ENCODE peak calls at places on chromosomes 2 and 18, in ten cellular contexts. S is aorta, V is heart right ventricle, O is transverse colon, G is AG04449, D is fibroblast of lung, B is AG20443, P is body of pancreas, L is astrocyte of the cerebellum, M is thoracic aorta. H is an unnamed sample.

GRCh38 chr2:28608829-28609400 is 113.1 kb downstream of the PLB1 start:
- DNase-seq in S (peak; percentile 21), V (no peak), O (no peak), G (no peak), D (no peak), B (no peak), P (no peak), L (no peak), M (no peak), H (no peak)

GRCh38 chr2:137964859-137965459 is 686 bp downstream of the HNMT start:
- DNase-seq in S (no peak), V (no peak), O (no peak), G (no peak), D (no peak), B (no peak), P (no peak), L (no peak), M (no peak), H (no peak)

GRCh38 chr2:98252394-98252793 is 93.9 kb upstream of the CNGA3 start:
- DNase-seq in S (no peak), V (no peak), O (no peak), G (no peak), D (no peak), B (no peak), P (no peak), L (no peak), M (no peak), H (no peak)

GRCh38 chr2:128314348-128315121 is 4.1 kb downstream of the HS6ST1 start:
- DNase-seq in S (no peak), V (peak; percentile 5), O (no peak), G (no peak), D (no peak), B (peak; percentile 7), P (peak; percentile 43), L (no peak), M (no peak), H (no peak)

GRCh38 chr2:176283268-176283667 is 14.0 kb downstream of the MTX2 start:
- DNase-seq in S (no peak), V (no peak), O (no peak), G (no peak), D (no peak), B (no peak), P (no peak), L (no peak), M (no peak), H (no peak)

GRCh38 chr2:172253190-172254052 is 150.7 kb upstream of the DLX2 start:
- DNase-seq in S (peak; percentile 83), V (peak; percentile 63), O (peak; percentile 70), G (peak; percentile 100), D (peak; percentile 100), B (peak; percentile 94), P (peak; percentile 44), L (peak; percentile 99), M (peak; percentile 42), H (peak; percentile 99)

GRCh38 chr2:163757811-163758210 is 22.0 kb upstream of the FIGN start:
- DNase-seq in S (no peak), V (no peak), O (no peak), G (no peak), D (no peak), B (no peak), P (no peak), L (no peak), M (no peak), H (no peak)

GRCh38 chr2:62343636-62344349 is 147.9 kb downstream of the B3GNT2 start:
- DNase-seq in S (no peak), V (no peak), O (no peak), G (no peak), D (no peak), B (no peak), P (no peak), L (no peak), M (no peak), H (no peak)

GRCh38 chr18:51617167-51617566 is 419.7 kb upstream of the MEX3C start:
- DNase-seq in S (no peak), V (no peak), O (no peak), G (no peak), D (no peak), B (no peak), P (no peak), L (peak; percentile 48), M (no peak), H (no peak)

GRCh38 chr2:43324589-43325447 is 98.4 kb upstream of the ZFP36L2 start:
- DNase-seq in S (no peak), V (peak; percentile 35), O (no peak), G (no peak), D (no peak), B (no peak), P (no peak), L (no peak), M (no peak), H (no peak)

GRCh38 chr2:236922061-236922460 is 163.6 kb upstream of the COPS8 start:
- DNase-seq in S (no peak), V (no peak), O (no peak), G (no peak), D (no peak), B (no peak), P (no peak), L (no peak), M (no peak), H (no peak)

GRCh38 chr2:218217366-218218309 is 649 bp downstream of the ARPC2 start:
- DNase-seq in S (peak; percentile 88), V (peak; percentile 58), O (peak; percentile 79), G (no peak), D (no peak), B (peak; percentile 61), P (peak; percentile 39), L (no peak), M (no peak), H (no peak)

GRCh38 chr2:230319211-230319862 is 7.7 kb upstream of the SP140L start:
- DNase-seq in S (no peak), V (peak; percentile 35), O (peak; percentile 51), G (no peak), D (no peak), B (no peak), P (no peak), L (no peak), M (no peak), H (no peak)

GRCh38 chr2:189074496-189074895 is 100.3 kb downstream of the COL3A1 start:
- DNase-seq in S (no peak), V (no peak), O (no peak), G (no peak), D (no peak), B (no peak), P (no peak), L (no peak), M (no peak), H (no peak)

GRCh38 chr2:18749912-18750526 is 160.7 kb upstream of the NT5C1B start:
- DNase-seq in S (peak; percentile 68), V (peak; percentile 67), O (peak; percentile 49), G (no peak), D (peak; percentile 79), B (peak; percentile 44), P (peak; percentile 65), L (peak; percentile 64), M (peak; percentile 7), H (no peak)

GRCh38 chr18:22848618-22849017 is 84.5 kb upstream of the RBBP8 start:
- DNase-seq in S (no peak), V (no peak), O (no peak), G (no peak), D (peak; percentile 88), B (peak; percentile 57), P (no peak), L (peak; percentile 63), M (no peak), H (peak; percentile 45)

GRCh38 chr2:48328972-48329723 is 200.8 kb upstream of the STON1 start:
- DNase-seq in S (no peak), V (no peak), O (no peak), G (no peak), D (no peak), B (no peak), P (no peak), L (no peak), M (no peak), H (no peak)

GRCh38 chr2:25655316-25655715 is 18.1 kb downstream of the DTNB start:
- DNase-seq in S (no peak), V (no peak), O (no peak), G (no peak), D (no peak), B (no peak), P (no peak), L (no peak), M (no peak), H (no peak)

GRCh38 chr2:160574472-160575140 is 81.0 kb upstream of the RBMS1 start:
- DNase-seq in S (no peak), V (no peak), O (no peak), G (peak; percentile 67), D (peak; percentile 56), B (peak; percentile 60), P (no peak), L (no peak), M (no peak), H (peak; percentile 82)

GRCh38 chr18:34794346-34794745 is 84.2 kb downstream of the DTNA start:
- DNase-seq in S (no peak), V (no peak), O (no peak), G (no peak), D (no peak), B (no peak), P (no peak), L (no peak), M (no peak), H (no peak)

GRCh38 chr2:212536385-212537310 is 2.0 kb downstream of the ERBB4 start:
- DNase-seq in S (peak; percentile 74), V (no peak), O (no peak), G (no peak), D (no peak), B (peak; percentile 12), P (peak; percentile 16), L (no peak), M (no peak), H (no peak)

GRCh38 chr2:54240515-54241219 is 15.4 kb downstream of the TSPYL6 start:
- DNase-seq in S (no peak), V (no peak), O (no peak), G (no peak), D (peak; percentile 46), B (peak; percentile 60), P (no peak), L (no peak), M (no peak), H (peak; percentile 64)

GRCh38 chr2:30139131-30139870 is 7.5 kb upstream of the YPEL5 start:
- DNase-seq in S (no peak), V (no peak), O (peak; percentile 10), G (no peak), D (no peak), B (no peak), P (no peak), L (no peak), M (no peak), H (no peak)

GRCh38 chr2:167732251-167732788 is 515.1 kb downstream of the STK39 start:
- DNase-seq in S (no peak), V (no peak), O (no peak), G (no peak), D (no peak), B (no peak), P (no peak), L (no peak), M (no peak), H (no peak)

GRCh38 chr2:168174761-168175160 is 72.6 kb downstream of the STK39 start:
- DNase-seq in S (no peak), V (no peak), O (no peak), G (no peak), D (no peak), B (no peak), P (no peak), L (no peak), M (no peak), H (no peak)

GRCh38 chr2:121240436-121240835 is 44.6 kb downstream of the TFCP2L1 start:
- DNase-seq in S (no peak), V (no peak), O (no peak), G (no peak), D (no peak), B (no peak), P (no peak), L (no peak), M (no peak), H (no peak)

GRCh38 chr2:219597552-219598307 is at the start of gene STK11IP:
- DNase-seq in S (peak; percentile 98), V (peak; percentile 98), O (peak; percentile 97), G (peak; percentile 70), D (peak; percentile 97), B (peak; percentile 99), P (peak; percentile 97), L (peak; percentile 86), M (peak; percentile 97), H (peak; percentile 96)

GRCh38 chr2:9937258-9937657 is 14.2 kb upstream of the GRHL1 start:
- DNase-seq in S (no peak), V (no peak), O (no peak), G (no peak), D (no peak), B (no peak), P (no peak), L (no peak), M (no peak), H (no peak)